ENCODE peak calls at places on chromosomes 3 and 15, in seven cellular contexts. G is HFF-Myc; M is NCI-H1694; T is OCI-LY7; Q is amniotic stem cell; U is activated CD8-positive, alpha-beta T cell treated with anti-CD3 and anti-CD28 coated beads for 36 hours; A is NCI-H526. D is an unnamed sample.

GRCh38 chr3:56691165-56692000 is 8.3 kb upstream of the TASOR start:
- DNase-seq in M (no peak), Q (no peak), U (no peak), A (no peak), T (no peak), G (no peak), D (no peak)

GRCh38 chr3:33488246-33488645 is 48.0 kb upstream of the UBP1 start:
- DNase-seq in T (no peak), G (no peak), M (no peak), Q (no peak), U (no peak), A (no peak), D (no peak)

GRCh38 chr3:13623101-13623654 is 74.3 kb downstream of the FBLN2 start:
- DNase-seq in A (no peak), Q (no peak), T (no peak), U (no peak), M (no peak), G (no peak), D (no peak)

GRCh38 chr3:158742861-158743260 is 10.6 kb upstream of the RARRES1 start:
- DNase-seq in U (no peak), M (peak), T (no peak), Q (no peak), G (peak), A (no peak), D (no peak)

GRCh38 chr15:90006217-90007088 is 5.3 kb downstream of the ZNF710 start:
- DNase-seq in M (no peak), T (no peak), A (no peak), Q (no peak), G (no peak), U (no peak), D (peak)

GRCh38 chr15:82045179-82045891 is 483 bp downstream of the MEX3B start:
- DNase-seq in A (no peak), U (peak), T (peak), Q (peak), M (no peak), G (no peak), D (peak)

GRCh38 chr15:98787936-98788757 is 139.8 kb downstream of the IGF1R start:
- DNase-seq in Q (no peak), A (no peak), U (no peak), G (no peak), T (no peak), M (no peak), D (no peak)

GRCh38 chr3:106231086-106231485 is 362.3 kb upstream of the CBLB start:
- DNase-seq in U (no peak), M (no peak), A (no peak), G (no peak), T (no peak), Q (no peak), D (no peak)

GRCh38 chr3:62475940-62476339 is 102.6 kb upstream of the FEZF2 start:
- DNase-seq in U (no peak), T (no peak), Q (no peak), A (no peak), M (no peak), G (no peak), D (no peak)

GRCh38 chr3:133891662-133892389 is 3.9 kb downstream of the RAB6B start:
- DNase-seq in M (peak), Q (no peak), A (no peak), U (no peak), T (no peak), G (no peak), D (no peak)

GRCh38 chr3:55245391-55245790 is 241.7 kb downstream of the WNT5A start:
- DNase-seq in T (no peak), U (no peak), M (no peak), G (no peak), A (no peak), Q (no peak), D (no peak)

GRCh38 chr15:60582370-60583036 is 103.6 kb upstream of the ICE2 start:
- DNase-seq in A (no peak), U (peak), G (no peak), Q (no peak), T (no peak), M (no peak), D (peak)

GRCh38 chr15:70318594-70318993 is 220.9 kb upstream of the TLE3 start:
- DNase-seq in A (no peak), T (no peak), Q (no peak), M (no peak), G (peak), U (no peak), D (no peak)

GRCh38 chr15:89649013-89649625 is 6.1 kb downstream of the KIF7 start:
- DNase-seq in Q (no peak), G (no peak), A (no peak), T (no peak), U (no peak), M (no peak), D (no peak)

GRCh38 chr3:3154879-3155610 is 24.4 kb downstream of the CRBN start:
- DNase-seq in Q (no peak), M (no peak), U (no peak), G (no peak), A (no peak), T (no peak), D (no peak)

GRCh38 chr3:114221165-114221880 is 16.1 kb downstream of the ZNF80 start:
- DNase-seq in M (no peak), U (peak), A (no peak), T (no peak), Q (no peak), G (no peak), D (peak)

GRCh38 chr15:68113751-68114150 is 59.6 kb downstream of the PIAS1 start:
- DNase-seq in M (no peak), U (no peak), T (no peak), G (no peak), Q (no peak), A (no peak), D (no peak)

GRCh38 chr15:45780352-45780751 is 145.5 kb downstream of the SQOR start:
- DNase-seq in A (no peak), M (no peak), U (no peak), G (no peak), Q (no peak), T (no peak), D (no peak)

GRCh38 chr15:92638291-92638708 is 17.3 kb downstream of the FAM174B start:
- DNase-seq in T (no peak), U (no peak), Q (no peak), M (peak), A (peak), G (no peak), D (no peak)

GRCh38 chr3:193515884-193516438 is 38.7 kb downstream of the ATP13A4 start:
- DNase-seq in G (no peak), T (no peak), A (no peak), U (no peak), M (no peak), Q (no peak), D (no peak)

GRCh38 chr3:52763466-52763865 is 7.3 kb downstream of the NEK4 start:
- DNase-seq in A (no peak), T (no peak), G (no peak), M (no peak), Q (no peak), U (no peak), D (no peak)

GRCh38 chr3:158918008-158918407 is 116.2 kb downstream of the MFSD1 start:
- DNase-seq in U (peak), A (peak), Q (peak), M (no peak), T (peak), G (peak), D (peak)

GRCh38 chr3:139597947-139598346 is 58.4 kb upstream of the RBP1 start:
- DNase-seq in T (no peak), A (no peak), M (peak), U (no peak), Q (no peak), G (no peak), D (no peak)

GRCh38 chr3:46558184-46559029 is 7.7 kb downstream of the LRRC2 start:
- DNase-seq in Q (no peak), U (peak), G (peak), M (no peak), T (peak), A (peak), D (peak)

GRCh38 chr15:32649336-32649735 is 7.8 kb downstream of the SCG5 start:
- DNase-seq in M (no peak), G (no peak), A (peak), U (no peak), Q (no peak), T (no peak), D (no peak)

GRCh38 chr15:63277044-63277892 is at the start of gene APH1B:
- DNase-seq in M (peak), G (no peak), A (peak), Q (peak), T (peak), U (peak), D (peak)

GRCh38 chr3:36600413-36600812 is 163.9 kb downstream of the DCLK3 start:
- DNase-seq in M (no peak), A (no peak), G (no peak), Q (no peak), T (peak), U (no peak), D (no peak)

GRCh38 chr3:33360136-33360825 is 79.9 kb downstream of the UBP1 start:
- DNase-seq in M (no peak), A (no peak), U (no peak), T (no peak), Q (peak), G (no peak), D (no peak)

GRCh38 chr3:185335799-185336198 is 27.1 kb upstream of the MAP3K13 start:
- DNase-seq in G (no peak), A (no peak), M (no peak), T (no peak), U (no peak), Q (no peak), D (no peak)

GRCh38 chr3:141368062-141368924 is at the start of gene ZBTB38:
- DNase-seq in Q (peak), T (no peak), M (no peak), A (no peak), G (peak), U (no peak), D (no peak)

GRCh38 chr15:67758610-67759300 is 66.6 kb upstream of the SKOR1 start:
- DNase-seq in T (no peak), M (no peak), Q (no peak), A (no peak), G (no peak), U (no peak), D (no peak)

GRCh38 chr3:130934442-130935089 is 40.7 kb downstream of the ATP2C1 start:
- DNase-seq in G (no peak), M (no peak), A (no peak), T (no peak), Q (no peak), U (no peak), D (no peak)

GRCh38 chr15:74128785-74129350 is 1.5 kb upstream of the ISLR2 start:
- DNase-seq in A (no peak), T (no peak), M (no peak), Q (no peak), U (no peak), G (no peak), D (no peak)

GRCh38 chr3:41975421-41976103 is 13.7 kb upstream of the ULK4 start:
- DNase-seq in M (no peak), T (no peak), U (no peak), G (no peak), A (no peak), Q (no peak), D (no peak)

GRCh38 chr3:52470920-52471319 is 15.5 kb downstream of the NISCH start:
- DNase-seq in M (no peak), G (no peak), T (no peak), Q (no peak), A (no peak), U (no peak), D (no peak)